ENCODE peak calls at places on chromosomes 2 and 18, in four cellular contexts. P is fibroblast of the conjunctiva, D is progenitor cell of endocrine pancreas, L is cardiac muscle cell. G is an unnamed sample.
A peak's percentile ranks its signal among the peaks of the same experiment; 100 is the strongest.

GRCh38 chr2:43636616-43637015 is 444 bp upstream of the PLEKHH2 start:
- DNase-seq in L (no peak), P (no peak), D (no peak), G (no peak)

GRCh38 chr2:101696272-101697123 is 1.0 kb upstream of the MAP4K4 start:
- DNase-seq in P (no peak), L (peak; percentile 36), D (no peak), G (peak; percentile 20)

GRCh38 chr2:37918742-37919186 is 6.3 kb upstream of the RMDN2 start:
- DNase-seq in L (no peak), D (no peak), P (no peak), G (no peak)

GRCh38 chr2:7012141-7012809 is 95.1 kb downstream of the RNF144A start:
- DNase-seq in D (no peak), L (peak; percentile 50), P (no peak), G (no peak)

GRCh38 chr2:101341421-101341820 is 32.9 kb upstream of the RNF149 start:
- DNase-seq in P (no peak), D (no peak), L (no peak), G (no peak)

GRCh38 chr18:80023173-80023572 is 11.1 kb upstream of the RBFA start:
- DNase-seq in D (no peak), P (no peak), L (no peak), G (peak; percentile 20)

GRCh38 chr2:233353101-233353768 is 1.1 kb upstream of the DGKD start:
- DNase-seq in D (no peak), P (no peak), L (no peak), G (no peak)

GRCh38 chr2:39837856-39838453 is 58.9 kb upstream of the THUMPD2 start:
- DNase-seq in L (peak; percentile 57), P (no peak), D (no peak), G (peak; percentile 52)

GRCh38 chr2:107681946-107682345 is 144.7 kb upstream of the RGPD4 start:
- DNase-seq in D (no peak), L (no peak), P (no peak), G (no peak)

GRCh38 chr2:215434447-215435260 is 1.2 kb downstream of the FN1 start:
- DNase-seq in D (no peak), P (no peak), L (peak; percentile 59), G (no peak)

GRCh38 chr2:181805228-181806038 is 86.1 kb upstream of the ITPRID2 start:
- DNase-seq in L (peak; percentile 50), P (no peak), D (no peak), G (no peak)

GRCh38 chr2:5723791-5724735 is 31.9 kb downstream of the SOX11 start:
- DNase-seq in D (no peak), L (no peak), P (no peak), G (no peak)

GRCh38 chr18:44680271-44681038 is at the start of gene SETBP1:
- DNase-seq in D (peak; percentile 42), L (peak; percentile 58), P (peak; percentile 55), G (peak; percentile 56)

GRCh38 chr2:135485441-135485840 is 45.6 kb downstream of the ZRANB3 start:
- DNase-seq in P (no peak), L (no peak), D (no peak), G (no peak)

GRCh38 chr2:501130-501529 is 176.1 kb downstream of the TMEM18 start:
- DNase-seq in D (no peak), L (no peak), P (no peak), G (peak; percentile 64)

G was measured in T47D.